ENCODE peak calls at places on chromosomes 5 and 9, in four cellular contexts. R is WTC11, E is K562, N is A549. I is an unnamed sample.

GRCh38 chr9:94950733-94951590 is 224.5 kb downstream of the AOPEP start:
- DNase-seq in R (no peak), E (no peak), N (no peak), I (peak)

GRCh38 chr5:171505473-171506043 is 86.1 kb downstream of the FGF18 start:
- DNase-seq in R (no peak), E (no peak), N (no peak), I (no peak)

GRCh38 chr5:8831251-8831650 is 714.6 kb downstream of the SEMA5A start:
- DNase-seq in R (no peak), E (no peak), N (no peak), I (no peak)

GRCh38 chr5:74288448-74289109 is 351.9 kb downstream of the ENC1 start:
- DNase-seq in R (no peak), E (no peak), N (no peak), I (no peak)

GRCh38 chr9:13033959-13034695 is 245.4 kb downstream of the MPDZ start:
- DNase-seq in R (peak), E (peak), N (peak), I (peak)

GRCh38 chr5:50535393-50535792 is 94.3 kb upstream of the EMB start:
- DNase-seq in R (no peak), E (no peak), N (no peak), I (no peak)

GRCh38 chr9:130523921-130524320 is 55.5 kb upstream of the FUBP3 start:
- DNase-seq in R (peak), E (no peak), N (no peak), I (no peak)

GRCh38 chr9:136671646-136672430 is 9.1 kb downstream of the EGFL7 start:
- DNase-seq in R (peak), E (peak), N (peak), I (no peak)

GRCh38 chr9:34652608-34653007 is 623 bp downstream of the IL11RA start:
- DNase-seq in R (no peak), E (no peak), N (no peak), I (no peak)

GRCh38 chr9:137437691-137438590 is 3.2 kb downstream of the ENTPD8 start:
- DNase-seq in R (no peak), E (no peak), N (no peak), I (no peak)

GRCh38 chr5:76547242-76547890 is 75.8 kb downstream of the F2RL2 start:
- DNase-seq in R (no peak), E (no peak), N (no peak), I (no peak)

GRCh38 chr9:37747271-37747753 is 6.3 kb upstream of the TRMT10B start:
- DNase-seq in R (peak), E (peak), N (peak), I (peak)

GRCh38 chr9:4296217-4296616 is 3.7 kb downstream of the GLIS3 start:
- DNase-seq in R (no peak), E (no peak), N (peak), I (no peak)

GRCh38 chr5:134024811-134025210 is 20.0 kb upstream of the VDAC1 start:
- DNase-seq in R (no peak), E (no peak), N (no peak), I (no peak)

GRCh38 chr5:120413706-120414105 is 50.4 kb upstream of the PRR16 start:
- DNase-seq in R (no peak), E (no peak), N (no peak), I (no peak)

GRCh38 chr9:100597236-100597635 is 19.4 kb downstream of the CAVIN4 start:
- DNase-seq in R (no peak), E (no peak), N (no peak), I (no peak)

GRCh38 chr9:100598641-100599145 is 20.8 kb downstream of the CAVIN4 start:
- DNase-seq in R (peak), E (peak), N (peak), I (peak)

GRCh38 chr9:100601216-100601615 is 23.3 kb downstream of the CAVIN4 start:
- DNase-seq in R (peak), E (peak), N (peak), I (peak)

GRCh38 chr9:100602302-100602930 is 24.5 kb downstream of the CAVIN4 start:
- DNase-seq in R (peak), E (peak), N (peak), I (peak)

GRCh38 chr9:100600511-100601079 is 22.7 kb downstream of the CAVIN4 start:
- DNase-seq in R (no peak), E (no peak), N (no peak), I (no peak)
- TF ChIP-seq HMGXB4 in R (no peak), E (no peak), N (no peak), I (no peak)

GRCh38 chr5:140112685-140113179 is 1.2 kb upstream of the PURA start:
- DNase-seq in R (no peak), E (no peak), N (no peak), I (no peak)

GRCh38 chr5:140115186-140115500 is 1.2 kb downstream of the PURA start:
- DNase-seq in R (no peak), E (no peak), N (no peak), I (no peak)

GRCh38 chr5:140113699-140114263 is at the start of gene PURA:
- DNase-seq in R (peak), E (peak), N (peak), I (peak)

GRCh38 chr5:140113180-140113698 is 670 bp upstream of the PURA start:
- DNase-seq in R (peak), E (peak), N (no peak), I (no peak)

DNA sequence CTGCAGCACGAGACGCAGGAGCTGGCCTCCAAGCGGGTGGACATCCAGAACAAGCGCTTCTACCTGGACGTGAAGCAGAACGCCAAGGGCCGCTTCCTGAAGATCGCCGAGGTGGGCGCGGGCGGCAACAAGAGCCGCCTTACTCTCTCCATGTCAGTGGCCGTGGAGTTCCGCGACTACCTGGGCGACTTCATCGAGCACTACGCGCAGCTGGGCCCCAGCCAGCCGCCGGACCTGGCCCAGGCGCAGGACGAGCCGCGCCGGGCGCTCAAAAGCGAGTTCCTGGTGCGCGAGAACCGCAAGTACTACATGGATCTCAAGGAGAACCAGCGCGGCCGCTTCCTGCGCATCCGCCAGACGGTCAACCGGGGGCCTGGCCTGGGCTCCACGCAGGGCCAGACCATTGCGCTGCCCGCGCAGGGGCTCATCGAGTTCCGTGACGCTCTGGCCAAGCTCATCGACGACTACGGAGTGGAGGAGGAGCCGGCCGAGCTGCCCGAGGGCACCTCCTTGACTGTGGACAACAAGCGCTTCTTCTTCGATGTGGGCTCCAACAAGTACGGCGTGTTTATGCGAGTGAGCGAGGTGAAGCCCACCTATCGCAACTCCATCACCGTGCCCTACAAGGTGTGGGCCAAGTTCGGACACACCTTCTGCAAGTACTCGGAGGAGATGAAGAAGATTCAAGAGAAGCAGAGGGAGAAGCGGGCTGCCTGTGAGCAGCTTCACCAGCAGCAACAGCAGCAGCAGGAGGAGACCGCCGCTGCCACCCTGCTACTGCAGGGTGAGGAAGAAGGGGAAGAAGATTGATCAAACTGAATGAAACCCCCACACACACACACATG is 654 bp downstream of the PURA start:
- DNase-seq in R (peak), E (peak), N (peak), I (no peak)
- TF ChIP-seq HMGXB4 in R (peak), E (no peak), N (no peak), I (peak)

GRCh38 chr5:98909363-98909762 is 19.4 kb downstream of the CHD1 start:
- DNase-seq in R (no peak), E (no peak), N (no peak), I (no peak)

GRCh38 chr5:98904786-98905185 is 24.0 kb downstream of the CHD1 start:
- DNase-seq in R (no peak), E (no peak), N (no peak), I (no peak)

GRCh38 chr5:98907951-98908350 is 20.9 kb downstream of the CHD1 start:
- DNase-seq in R (no peak), E (no peak), N (no peak), I (no peak)

GRCh38 chr5:98906756-98907355 is 22.0 kb downstream of the CHD1 start:
- DNase-seq in R (no peak), E (no peak), N (no peak), I (no peak)

GRCh38 chr5:98905857-98906688 is 22.7 kb downstream of the CHD1 start:
- DNase-seq in R (no peak), E (peak), N (no peak), I (peak)
- TF ChIP-seq HMGXB4 in R (no peak), E (no peak), N (no peak), I (no peak)

GRCh38 chr9:115494958-115495690 is 377.2 kb upstream of the TNC start:
- DNase-seq in R (no peak), E (no peak), N (no peak), I (peak)
- TF ChIP-seq HMGXB4 in R (no peak), E (no peak), N (no peak), I (no peak)

GRCh38 chr9:111572945-111573604 is 26.4 kb downstream of the PTGR1 start:
- DNase-seq in R (no peak), E (no peak), N (no peak), I (no peak)
- TF ChIP-seq HMGXB4 in R (no peak), E (no peak), N (no peak), I (no peak)

DNA sequence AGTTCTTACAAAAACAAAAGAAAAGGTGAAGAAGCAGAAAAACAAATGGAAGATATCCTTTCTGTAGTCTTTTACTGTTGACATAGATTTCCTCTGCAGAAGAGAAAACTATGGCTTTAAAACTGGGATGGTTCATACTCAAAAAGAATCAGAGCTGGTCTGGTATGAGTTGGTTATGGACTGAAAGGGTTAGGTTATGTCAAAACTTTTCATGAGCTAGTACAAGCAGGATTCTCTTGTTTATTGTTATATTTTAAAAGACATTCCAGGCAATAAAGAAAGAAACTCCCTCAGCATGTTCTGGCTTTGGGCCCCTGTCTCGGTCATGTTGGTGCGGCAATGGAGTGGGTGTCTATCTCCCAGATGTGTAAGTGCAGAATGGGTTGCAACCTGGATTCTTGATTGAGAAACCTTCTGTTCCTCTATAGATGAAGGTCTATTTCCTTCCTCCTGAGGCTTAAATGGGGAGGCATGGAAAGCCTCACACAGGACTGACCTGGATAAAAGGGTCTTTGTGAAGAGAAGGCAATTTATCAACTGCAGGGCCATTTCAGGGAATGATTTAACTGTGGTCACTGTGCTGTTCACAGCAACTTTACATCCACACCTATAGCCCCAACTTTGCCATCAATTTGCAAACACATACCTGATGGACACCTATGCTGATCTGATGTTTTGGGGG is 209.6 kb upstream of the TNC start:
- DNase-seq in R (no peak), E (no peak), N (no peak), I (no peak)
- TF ChIP-seq HMGXB4 in R (no peak), E (no peak), N (no peak), I (no peak)

GRCh38 chr5:79077680-79078365 is 8.3 kb downstream of the BHMT2 start:
- DNase-seq in R (no peak), E (no peak), N (no peak), I (no peak)
- TF ChIP-seq HMGXB4 in R (no peak), E (no peak), N (no peak), I (no peak)

GRCh38 chr9:26548766-26549290 is 343.8 kb downstream of the CAAP1 start:
- DNase-seq in R (no peak), E (no peak), N (no peak), I (no peak)
- TF ChIP-seq HMGXB4 in R (no peak), E (no peak), N (no peak), I (no peak)

GRCh38 chr5:116675628-116675910 is 100.9 kb upstream of the SEMA6A start:
- DNase-seq in R (no peak), E (no peak), N (no peak), I (no peak)

GRCh38 chr5:116685069-116685468 is 110.4 kb upstream of the SEMA6A start:
- DNase-seq in R (no peak), E (no peak), N (no peak), I (no peak)

GRCh38 chr5:116686438-116686837 is 111.8 kb upstream of the SEMA6A start:
- DNase-seq in R (no peak), E (no peak), N (no peak), I (no peak)

GRCh38 chr5:116685931-116686330 is 111.3 kb upstream of the SEMA6A start:
- DNase-seq in R (no peak), E (no peak), N (no peak), I (no peak)

DNA sequence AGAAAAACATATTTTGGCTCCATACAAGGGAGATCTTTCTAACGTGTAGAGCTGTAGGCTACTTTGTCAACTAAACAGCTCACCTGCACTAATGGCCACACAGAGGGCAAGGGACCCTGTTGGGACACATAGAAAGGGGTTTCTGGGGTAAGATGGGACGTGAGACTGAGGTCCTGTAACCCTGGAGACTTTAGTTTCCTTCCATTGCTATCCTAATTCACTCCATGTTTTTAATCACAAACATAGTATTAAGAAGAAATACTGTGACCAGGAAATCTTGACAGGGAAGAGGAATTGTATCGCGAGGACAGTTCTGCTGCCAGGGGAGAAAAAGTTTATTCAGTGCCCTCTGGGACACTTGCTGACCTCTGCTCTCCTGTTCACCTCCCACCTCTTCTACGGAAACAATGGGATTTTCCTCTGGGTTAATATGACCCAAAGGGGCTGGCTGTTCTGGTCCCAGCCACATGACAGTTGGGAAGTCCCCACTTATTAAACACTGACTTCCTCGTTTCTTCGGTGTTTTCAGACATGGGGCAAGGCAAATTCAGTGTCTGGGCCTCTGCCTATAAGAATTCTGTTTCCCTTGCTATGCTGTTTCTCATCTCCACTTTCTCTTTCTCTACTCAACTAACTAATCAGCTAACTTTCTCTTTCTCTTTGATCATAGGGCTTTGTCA is 106.9 kb upstream of the SEMA6A start:
- DNase-seq in R (no peak), E (no peak), N (no peak), I (no peak)
- TF ChIP-seq HMGXB4 in R (no peak), E (no peak), N (no peak), I (no peak)